ENCODE peak calls at places on chromosomes 13 and 19, in eight cellular contexts. O is SK-N-SH, T is GM23338, S is PC-3, R is hepatocyte, G is MM.1S, B is OCI-LY7, X is neural progenitor cell. A is an unnamed sample.

GRCh38 chr13:106532111-106532929 is 3.1 kb downstream of the EFNB2 start:
- DNase-seq in B (no peak), R (peak), X (peak), T (no peak), G (no peak), O (peak), S (peak), A (no peak)

GRCh38 chr13:40115456-40115855 is 460.0 kb downstream of the COG6 start:
- DNase-seq in X (no peak), R (no peak), G (no peak), O (no peak), B (no peak), S (no peak), T (no peak), A (no peak)

GRCh38 chr13:41652735-41653361 is 195.5 kb downstream of the RGCC start:
- DNase-seq in S (peak), G (no peak), B (peak), O (peak), X (peak), R (peak), T (peak), A (peak)

GRCh38 chr19:16368385-16369305 is 44.0 kb downstream of the KLF2 start:
- DNase-seq in R (peak), T (no peak), O (no peak), G (no peak), B (no peak), S (no peak), X (no peak), A (no peak)

GRCh38 chr13:39132286-39132685 is 94.0 kb downstream of the NHLRC3 start:
- DNase-seq in S (peak), T (no peak), B (no peak), G (no peak), X (no peak), O (no peak), R (peak), A (no peak)

GRCh38 chr13:77810430-77810829 is 108.2 kb downstream of the EDNRB start:
- DNase-seq in S (peak), R (no peak), O (peak), T (peak), X (no peak), B (peak), G (peak), A (peak)

GRCh38 chr13:59501004-59501403 is 662.7 kb downstream of the DIAPH3 start:
- DNase-seq in X (no peak), O (no peak), T (no peak), B (no peak), R (no peak), G (no peak), S (no peak), A (no peak)

GRCh38 chr19:48489608-48490216 is 20.5 kb downstream of the CYTH2 start:
- DNase-seq in O (peak), X (peak), S (peak), G (peak), B (peak), T (peak), R (peak), A (peak)

GRCh38 chr19:6613711-6614110 is 22.8 kb upstream of the CD70 start:
- DNase-seq in X (no peak), O (no peak), G (no peak), B (no peak), R (no peak), T (no peak), S (peak), A (no peak)

GRCh38 chr13:32811297-32811800 is 204.9 kb upstream of the KL start:
- DNase-seq in O (no peak), S (peak), T (no peak), B (no peak), G (peak), X (peak), R (peak), A (no peak)

GRCh38 chr19:48842744-48843162 is 6.5 kb upstream of the HSD17B14 start:
- DNase-seq in S (peak), B (peak), R (peak), T (peak), G (peak), O (peak), X (peak), A (peak)

GRCh38 chr13:39823063-39823713 is 167.7 kb downstream of the COG6 start:
- DNase-seq in S (no peak), T (no peak), O (no peak), R (no peak), G (no peak), B (no peak), X (no peak), A (no peak)

GRCh38 chr19:43306097-43306496 is 36.8 kb upstream of the PSG9 start:
- DNase-seq in S (peak), G (no peak), T (no peak), O (no peak), B (no peak), R (no peak), X (no peak), A (no peak)

GRCh38 chr13:41595298-41595697 is 137.9 kb downstream of the RGCC start:
- DNase-seq in X (no peak), T (no peak), O (no peak), S (no peak), R (no peak), B (no peak), G (no peak), A (no peak)

GRCh38 chr13:48110930-48111721 is 16.2 kb upstream of the MED4 start:
- DNase-seq in S (no peak), R (no peak), O (no peak), X (no peak), B (no peak), G (no peak), T (no peak), A (no peak)

GRCh38 chr19:37362733-37363132 is 8.2 kb upstream of the ZNF527 start:
- DNase-seq in R (no peak), T (peak), O (peak), S (no peak), X (peak), B (peak), G (peak), A (no peak)

GRCh38 chr13:30796132-30796832 is 60.9 kb downstream of the ALOX5AP start:
- DNase-seq in X (no peak), B (peak), R (no peak), G (no peak), T (no peak), O (no peak), S (peak), A (no peak)

GRCh38 chr13:49297338-49297737 is 49.6 kb downstream of the CDADC1 start:
- DNase-seq in R (no peak), X (no peak), T (no peak), G (no peak), S (no peak), O (no peak), B (no peak), A (no peak)

GRCh38 chr13:112452380-112453206 is 76.4 kb downstream of the SPACA7 start:
- DNase-seq in S (no peak), T (no peak), R (no peak), O (no peak), G (no peak), B (no peak), X (no peak), A (no peak)

GRCh38 chr13:50788551-50788950 is 54.9 kb downstream of the DLEU7 start:
- DNase-seq in R (no peak), S (no peak), B (no peak), G (no peak), O (no peak), T (no peak), X (no peak), A (no peak)

GRCh38 chr13:94640676-94641075 is 39.0 kb downstream of the GPR180 start:
- DNase-seq in X (no peak), G (no peak), R (no peak), T (no peak), B (no peak), O (no peak), S (peak), A (no peak)

GRCh38 chr13:84896128-84896527 is 903.1 kb downstream of the SLITRK6 start:
- DNase-seq in S (peak), G (peak), O (peak), T (peak), R (peak), X (peak), B (peak), A (peak)

GRCh38 chr19:55075366-55075998 is at the start of gene EPS8L1:
- DNase-seq in R (peak), B (no peak), G (no peak), O (no peak), X (no peak), T (peak), S (peak), A (no peak)

GRCh38 chr19:39403331-39404312 is 3.0 kb upstream of the ZFP36 start:
- DNase-seq in B (peak), T (peak), R (peak), X (peak), G (peak), O (no peak), S (peak), A (peak)

GRCh38 chr19:39112338-39112890 is 13.2 kb upstream of the PAK4 start:
- DNase-seq in B (no peak), S (peak), R (no peak), G (no peak), T (no peak), O (no peak), X (no peak), A (peak)

GRCh38 chr13:32264407-32264806 is 50.8 kb downstream of the ZAR1L start:
- DNase-seq in R (no peak), S (peak), B (no peak), G (no peak), T (no peak), X (no peak), O (no peak), A (no peak)

GRCh38 chr19:47609885-47610545 is 1.1 kb downstream of the BICRA start:
- DNase-seq in G (peak), O (peak), B (peak), T (peak), S (peak), R (peak), X (peak), A (no peak)

GRCh38 chr19:56727731-56728130 is 56.2 kb upstream of the ZNF835 start:
- DNase-seq in G (no peak), B (no peak), T (no peak), R (no peak), X (no peak), O (no peak), S (no peak), A (no peak)

DNA sequence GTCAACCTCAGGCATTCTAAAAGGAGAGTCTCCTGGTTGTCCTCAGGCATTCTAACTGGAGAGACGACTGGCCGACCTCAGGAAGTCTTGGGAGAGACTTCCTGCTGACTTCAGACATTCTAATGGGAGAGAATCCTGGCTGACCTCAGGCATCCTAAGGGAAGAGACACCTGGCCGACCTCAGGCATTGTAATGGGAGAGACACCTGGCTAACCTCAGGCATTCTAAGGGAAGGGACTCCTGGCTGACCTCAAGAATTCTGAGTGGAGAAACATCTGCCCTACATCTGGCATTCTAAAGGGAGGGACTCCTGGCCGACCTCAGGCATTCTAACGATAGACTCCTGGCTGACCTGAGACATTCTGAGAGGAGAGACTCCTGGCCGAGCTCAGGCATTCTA is 1353.3 kb downstream of the UQCRFS1 start:
- DNase-seq in G (no peak), O (no peak), S (no peak), T (no peak), B (no peak), X (no peak), R (no peak), A (no peak)
- TF ChIP-seq EZH2phosphoT487 in G (no peak), O (no peak), S (no peak), T (no peak), B (no peak), X (no peak), R (no peak), A (no peak)

DNA sequence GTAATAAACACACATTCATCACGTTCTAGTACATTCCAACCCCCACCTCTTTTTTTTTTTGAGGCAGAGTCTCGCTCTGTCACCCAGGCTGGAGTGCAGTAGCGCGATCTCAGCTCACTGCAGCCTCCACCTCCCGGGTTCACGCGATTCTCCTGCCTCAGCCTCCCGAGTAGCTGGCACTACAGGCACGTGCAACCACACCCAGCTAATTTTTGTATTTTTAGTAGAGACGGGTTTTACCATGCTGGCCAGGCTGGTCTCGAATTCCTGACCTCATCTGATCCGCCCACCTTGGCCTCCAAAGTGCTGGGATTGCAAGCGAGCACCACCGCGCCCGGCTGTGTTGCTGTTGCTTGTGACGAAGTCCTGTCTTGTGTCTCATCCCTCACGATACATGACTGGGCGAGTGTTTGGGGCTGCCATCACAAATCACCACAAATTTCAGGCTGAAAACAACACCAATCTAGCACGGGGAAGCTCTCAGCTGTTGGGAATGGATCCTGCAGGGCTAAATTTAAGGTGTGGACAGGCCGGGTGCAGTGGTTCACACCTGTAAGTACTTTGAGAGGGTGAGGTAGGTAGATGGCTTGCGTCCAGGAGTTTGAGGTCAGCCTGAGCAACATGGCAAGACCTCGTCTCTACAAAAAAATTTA is 15.7 kb downstream of the MOB3A start:
- DNase-seq in B (no peak), S (no peak), O (peak), G (no peak), R (no peak), X (no peak), T (no peak), A (no peak)
- TF ChIP-seq EZH2phosphoT487 in B (no peak), S (no peak), O (no peak), G (no peak), R (no peak), X (no peak), T (no peak), A (no peak)

DNA sequence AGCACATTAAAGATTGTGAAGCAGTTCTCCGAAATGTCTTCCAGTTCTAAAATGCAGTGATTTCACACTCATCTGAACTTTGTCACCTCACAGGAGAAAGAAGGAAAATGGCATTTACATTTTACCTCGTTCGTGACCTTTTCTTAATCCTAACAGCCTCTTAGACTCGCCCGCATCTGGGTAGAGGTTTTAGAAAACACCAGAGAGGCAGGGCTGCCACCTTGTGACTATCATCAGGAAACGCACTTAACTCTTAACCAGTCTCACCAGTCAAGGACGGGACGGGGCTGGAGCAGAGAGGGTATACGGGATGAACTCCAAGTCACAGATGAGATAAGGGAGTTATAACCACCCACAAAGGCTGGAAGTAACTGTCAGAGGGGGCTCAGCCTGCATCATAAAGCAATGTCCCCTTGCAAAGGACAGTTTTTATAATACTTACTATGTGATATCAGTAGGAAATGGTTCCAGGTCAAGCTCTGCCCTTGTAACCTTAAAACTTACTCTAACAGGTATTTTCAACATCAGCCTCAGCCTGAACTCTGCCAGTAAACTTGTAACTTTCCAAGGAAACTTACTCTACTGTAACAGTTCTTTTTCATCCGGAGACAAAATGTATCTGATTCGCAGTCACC is 8.6 kb upstream of the CEACAM6 start:
- DNase-seq in B (peak), R (peak), X (peak), S (peak), T (peak), O (peak), G (peak), A (peak)
- TF ChIP-seq EZH2phosphoT487 in B (no peak), R (no peak), X (no peak), S (no peak), T (no peak), O (no peak), G (no peak), A (no peak)

DNA sequence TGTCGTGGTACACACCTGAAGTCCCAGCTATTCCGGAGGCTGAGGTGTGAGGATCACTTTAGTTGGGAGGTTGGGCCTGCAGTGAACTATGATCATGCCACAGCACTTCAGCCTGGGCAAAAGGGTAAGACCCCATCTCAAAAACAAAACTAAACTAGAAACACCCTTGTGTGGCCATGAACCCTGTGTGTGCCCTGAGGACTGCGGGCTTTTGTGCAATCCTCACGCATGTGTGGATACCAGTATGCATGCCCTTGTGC is 1.1 kb upstream of the EGLN2 start:
- DNase-seq in O (no peak), T (no peak), X (no peak), B (no peak), R (no peak), S (no peak), G (no peak), A (no peak)
- TF ChIP-seq EZH2phosphoT487 in O (no peak), T (no peak), X (no peak), B (no peak), R (no peak), S (no peak), G (no peak), A (no peak)

DNA sequence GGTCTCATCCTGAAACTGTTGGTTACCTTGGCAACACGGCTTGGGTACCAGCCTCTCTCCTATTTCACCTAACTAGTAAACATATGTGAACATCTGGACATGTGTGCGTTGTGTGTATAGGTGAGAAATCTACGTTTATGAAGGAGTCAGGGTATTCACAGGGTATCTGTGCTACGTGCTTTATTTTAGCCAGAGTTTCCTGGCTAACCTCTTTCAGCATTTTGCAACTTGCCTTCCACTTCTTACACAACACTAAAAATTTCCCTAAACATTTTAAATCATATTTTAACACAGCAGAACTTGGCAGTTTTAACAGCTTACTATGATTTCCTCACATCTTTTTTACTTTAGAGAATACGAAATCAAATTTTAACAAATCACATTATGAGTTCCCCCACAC is 225.7 kb downstream of the KLF5 start:
- DNase-seq in T (no peak), X (no peak), B (no peak), G (no peak), S (no peak), R (no peak), O (no peak), A (no peak)
- TF ChIP-seq EZH2phosphoT487 in T (no peak), X (no peak), B (no peak), G (no peak), S (no peak), R (no peak), O (no peak), A (no peak)

GRCh38 chr13:67045357-67045756 is 184.8 kb downstream of the PCDH9 start:
- DNase-seq in S (no peak), G (no peak), O (no peak), X (no peak), B (no peak), T (no peak), R (no peak), A (no peak)

GRCh38 chr13:67043901-67044300 is 186.2 kb downstream of the PCDH9 start:
- DNase-seq in R (no peak), X (peak), G (no peak), T (no peak), B (no peak), O (no peak), S (no peak), A (no peak)

GRCh38 chr13:67049744-67050143 is 180.4 kb downstream of the PCDH9 start:
- DNase-seq in G (no peak), S (no peak), T (no peak), O (no peak), X (no peak), R (no peak), B (no peak), A (no peak)

GRCh38 chr13:67048793-67049150 is 181.4 kb downstream of the PCDH9 start:
- DNase-seq in B (no peak), X (no peak), T (no peak), R (no peak), G (no peak), S (no peak), O (no peak), A (no peak)

GRCh38 chr13:67048084-67048792 is 181.9 kb downstream of the PCDH9 start:
- DNase-seq in T (no peak), G (no peak), B (peak), O (no peak), S (no peak), R (peak), X (peak), A (no peak)
- TF ChIP-seq EZH2phosphoT487 in T (no peak), G (no peak), B (no peak), O (no peak), S (no peak), R (no peak), X (no peak), A (no peak)

GRCh38 chr13:107864543-107865460 is 350.5 kb downstream of the LIG4 start:
- DNase-seq in O (peak), S (peak), B (peak), G (peak), T (peak), X (peak), R (peak), A (no peak)
- TF ChIP-seq EZH2phosphoT487 in O (no peak), S (no peak), B (no peak), G (no peak), T (no peak), X (no peak), R (no peak), A (no peak)